ENCODE peak calls at places on chromosomes 2 and 18, in five cellular contexts. M, W, O, L and J are unnamed samples.

GRCh38 chr2:212147921-212148513 is 390.6 kb downstream of the ERBB4 start:
- DNase-seq in M (no peak), W (peak; percentile 39), O (no peak), L (peak; percentile 37), J (no peak)

GRCh38 chr18:28164772-28165483 is 12.0 kb downstream of the CDH2 start:
- DNase-seq in M (no peak), W (no peak), O (no peak), L (no peak), J (no peak)

GRCh38 chr2:96498023-96498431 is 7.1 kb downstream of the NEURL3 start:
- DNase-seq in M (no peak), W (no peak), O (no peak), L (no peak), J (no peak)

GRCh38 chr2:231189571-231190495 is 8.6 kb upstream of the ARMC9 start:
- DNase-seq in M (peak; percentile 74), W (peak; percentile 46), O (no peak), L (peak; percentile 66), J (no peak)

GRCh38 chr2:102637358-102637757 is 18.0 kb downstream of the SLC9A2 start:
- DNase-seq in M (no peak), W (no peak), O (no peak), L (no peak), J (no peak)

GRCh38 chr18:68417166-68417776 is 297.6 kb downstream of the TMX3 start:
- DNase-seq in M (no peak), W (peak; percentile 35), O (no peak), L (no peak), J (no peak)

GRCh38 chr2:124309563-124310138 is 284.6 kb downstream of the CNTNAP5 start:
- DNase-seq in M (no peak), W (no peak), O (no peak), L (no peak), J (no peak)

GRCh38 chr18:39198376-39198775 is 1632.8 kb upstream of the CELF4 start:
- DNase-seq in M (no peak), W (no peak), O (no peak), L (no peak), J (peak; percentile 3)

GRCh38 chr2:202695166-202695565 is 60.4 kb downstream of the FAM117B start:
- DNase-seq in M (no peak), W (no peak), O (no peak), L (peak; percentile 46), J (no peak)

GRCh38 chr2:77099961-77100360 is 422.2 kb downstream of the LRRTM4 start:
- DNase-seq in M (no peak), W (no peak), O (no peak), L (no peak), J (no peak)

GRCh38 chr2:100812141-100812540 is 7.8 kb upstream of the NPAS2 start:
- DNase-seq in M (no peak), W (no peak), O (no peak), L (no peak), J (no peak)

GRCh38 chr18:12882416-12882815 is 1.6 kb downstream of the PTPN2 start:
- DNase-seq in M (no peak), W (no peak), O (no peak), L (no peak), J (no peak)

GRCh38 chr18:76459687-76460350 is 35.2 kb downstream of the ZNF516 start:
- DNase-seq in M (peak; percentile 59), W (peak; percentile 21), O (no peak), L (peak; percentile 99), J (no peak)

GRCh38 chr2:162244559-162245031 is 1.4 kb upstream of the FAP start:
- DNase-seq in M (peak; percentile 29), W (peak; percentile 91), O (no peak), L (peak; percentile 90), J (no peak)

GRCh38 chr2:162245737-162246136 is 2.5 kb upstream of the FAP start:
- DNase-seq in M (no peak), W (no peak), O (no peak), L (peak; percentile 40), J (no peak)

GRCh38 chr2:162243305-162243693 is at the start of gene FAP:
- DNase-seq in M (no peak), W (peak; percentile 12), O (no peak), L (peak; percentile 93), J (no peak)

GRCh38 chr2:162242586-162243304 is 500 bp downstream of the FAP start:
- DNase-seq in M (no peak), W (peak; percentile 16), O (no peak), L (peak; percentile 91), J (no peak)

GRCh38 chr2:162245051-162245450 is 1.8 kb upstream of the FAP start:
- DNase-seq in M (no peak), W (peak; percentile 57), O (no peak), L (no peak), J (no peak)
- H3K27ac ChIP-seq in M (no peak overlapping the region), W (peak overlapping the region; percentile 81), O (no peak overlapping the region), L (no peak overlapping the region), J (no peak overlapping the region)

GRCh38 chr2:150480241-150480640 is 7.2 kb downstream of the RND3 start:
- DNase-seq in M (no peak), W (peak; percentile 49), O (no peak), L (no peak), J (no peak)
- H3K27ac ChIP-seq in M (no peak overlapping the region), W (peak overlapping the region; percentile 83), O (peak overlapping the region; percentile 82), L (no peak overlapping the region), J (no peak overlapping the region)

GRCh38 chr2:46026431-46026830 is 270.8 kb upstream of the EPAS1 start:
- DNase-seq in M (no peak), W (no peak), O (no peak), L (no peak), J (no peak)

GRCh38 chr2:46025683-46026082 is 271.5 kb upstream of the EPAS1 start:
- DNase-seq in M (no peak), W (no peak), O (no peak), L (no peak), J (no peak)

GRCh38 chr2:46023165-46023854 is 273.9 kb upstream of the EPAS1 start:
- DNase-seq in M (no peak), W (no peak), O (no peak), L (no peak), J (no peak)

GRCh38 chr2:46025081-46025480 is 272.1 kb upstream of the EPAS1 start:
- DNase-seq in M (no peak), W (no peak), O (no peak), L (no peak), J (no peak)

GRCh38 chr2:46024146-46024779 is 272.9 kb upstream of the EPAS1 start:
- DNase-seq in M (no peak), W (peak; percentile 83), O (no peak), L (no peak), J (no peak)
- H3K27ac ChIP-seq in M (no peak overlapping the region), W (no peak overlapping the region), O (no peak overlapping the region), L (no peak overlapping the region), J (no peak overlapping the region)

GRCh38 chr2:30180230-30180629 is 33.4 kb downstream of the YPEL5 start:
- DNase-seq in M (no peak), W (no peak), O (no peak), L (no peak), J (no peak)

GRCh38 chr2:30177440-30177839 is 30.6 kb downstream of the YPEL5 start:
- DNase-seq in M (no peak), W (no peak), O (no peak), L (no peak), J (no peak)

GRCh38 chr2:30178618-30179404 is 32.0 kb downstream of the YPEL5 start:
- DNase-seq in M (peak; percentile 68), W (peak; percentile 34), O (no peak), L (peak; percentile 68), J (no peak)

GRCh38 chr2:30181176-30181575 is 34.4 kb downstream of the YPEL5 start:
- DNase-seq in M (no peak), W (no peak), O (no peak), L (no peak), J (no peak)

GRCh38 chr2:30177861-30178465 is 31.2 kb downstream of the YPEL5 start:
- DNase-seq in M (peak; percentile 45), W (no peak), O (no peak), L (no peak), J (no peak)
- H3K27ac ChIP-seq in M (peak overlapping the region; percentile 16), W (no peak overlapping the region), O (peak overlapping the region; percentile 59), L (no peak overlapping the region), J (no peak overlapping the region)

GRCh38 chr2:217732995-217733394 is 269.8 kb downstream of the TNS1 start:
- DNase-seq in M (no peak), W (no peak), O (no peak), L (peak; percentile 28), J (no peak)

GRCh38 chr2:217731805-217732204 is 271.0 kb downstream of the TNS1 start:
- DNase-seq in M (no peak), W (no peak), O (no peak), L (no peak), J (no peak)

GRCh38 chr2:217725409-217725808 is 277.4 kb downstream of the TNS1 start:
- DNase-seq in M (no peak), W (no peak), O (no peak), L (no peak), J (no peak)

GRCh38 chr2:217733461-217733860 is 269.3 kb downstream of the TNS1 start:
- DNase-seq in M (no peak), W (no peak), O (no peak), L (peak; percentile 21), J (no peak)

DNA sequence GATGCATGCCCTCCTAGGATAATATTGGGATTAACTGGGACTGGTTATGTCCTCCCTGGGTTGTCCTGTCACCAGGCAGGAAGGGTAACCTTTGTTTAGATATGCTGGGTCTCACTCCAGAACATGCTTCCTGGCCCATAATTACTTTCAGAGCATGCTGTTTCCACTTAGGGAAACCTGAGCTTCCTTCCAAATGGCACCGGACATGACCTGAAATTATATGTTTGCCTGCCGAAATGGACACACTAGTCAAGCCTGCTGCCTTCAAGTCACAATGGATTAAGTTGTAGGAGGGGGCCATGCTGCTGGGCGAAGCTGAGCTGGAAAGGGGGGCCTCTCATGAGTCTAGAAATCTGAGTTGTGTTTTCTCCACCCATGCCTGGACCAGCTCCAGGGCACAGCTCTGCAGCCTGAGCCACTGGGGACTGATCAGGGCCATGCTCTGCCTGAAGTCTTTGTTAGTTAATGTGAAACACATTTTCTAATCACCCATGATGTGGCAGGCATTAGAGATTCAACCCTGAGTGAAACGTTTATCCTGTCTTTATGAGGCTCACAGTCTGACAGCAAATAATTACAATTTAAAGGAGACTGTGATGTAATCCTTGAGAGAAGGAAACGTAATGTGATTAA is 273.3 kb downstream of the TNS1 start:
- DNase-seq in M (no peak), W (no peak), O (no peak), L (peak; percentile 18), J (no peak)
- H3K27ac ChIP-seq in M (no peak overlapping the region), W (no peak overlapping the region), O (peak overlapping the region; percentile 51), L (no peak overlapping the region), J (no peak overlapping the region)

DNA sequence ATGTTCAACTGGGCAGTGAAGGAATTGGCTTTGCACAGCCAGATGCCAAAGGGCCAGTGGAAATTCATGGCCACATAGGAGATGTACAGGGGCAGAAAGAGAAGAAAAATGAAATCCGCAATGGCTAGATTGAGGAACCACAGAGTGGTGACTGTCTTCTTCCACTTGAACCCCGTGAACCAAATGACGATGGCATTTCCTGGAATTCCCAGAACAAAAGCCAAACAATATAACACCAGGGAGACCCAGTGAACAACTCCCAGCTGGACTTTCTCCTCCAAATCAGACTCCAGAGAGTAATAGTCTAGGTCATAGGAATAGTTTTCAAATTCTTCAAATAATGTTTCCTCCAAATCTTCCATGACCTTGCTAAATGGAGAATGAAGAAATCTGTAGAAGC is 17.2 kb downstream of the EEF1B2 start:
- DNase-seq in M (no peak), W (peak; percentile 46), O (no peak), L (no peak), J (no peak)
- H3K27ac ChIP-seq in M (no peak overlapping the region), W (no peak overlapping the region), O (peak overlapping the region; percentile 33), L (no peak overlapping the region), J (no peak overlapping the region)

GRCh38 chr18:57674891-57675290 is 53.3 kb upstream of the NARS1 start:
- DNase-seq in M (no peak), W (peak; percentile 98), O (no peak), L (no peak), J (no peak)
- H3K27ac ChIP-seq in M (no peak overlapping the region), W (peak overlapping the region; percentile 62), O (no peak overlapping the region), L (no peak overlapping the region), J (no peak overlapping the region)